ENCODE peak calls at places on chromosome 15, in four cellular contexts. J is right atrium auricular region, S is NAMALWA, N is neural progenitor cell. R is an unnamed sample.
A peak's percentile ranks its signal among the peaks of the same experiment; 100 is the strongest.

GRCh38 chr15:93987068-93987467 is 244.3 kb upstream of the MCTP2 start:
- DNase-seq in J (no peak), S (no peak), N (no peak), R (no peak)

GRCh38 chr15:97790180-97790579 is 170.3 kb upstream of the ARRDC4 start:
- DNase-seq in J (no peak), S (no peak), N (no peak), R (no peak)

GRCh38 chr15:29612701-29613100 is 209.6 kb downstream of the TJP1 start:
- DNase-seq in J (no peak), S (no peak), N (no peak), R (no peak)

GRCh38 chr15:64883097-64883581 is 28.6 kb upstream of the ANKDD1A start:
- DNase-seq in J (no peak), S (no peak), N (no peak), R (no peak)

GRCh38 chr15:63896336-63897115 is 62.8 kb upstream of the HERC1 start:
- DNase-seq in J (no peak), S (no peak), N (no peak), R (no peak)

GRCh38 chr15:31214158-31214863 is 112.3 kb upstream of the KLF13 start:
- DNase-seq in J (no peak), S (peak; percentile 51), N (no peak), R (no peak)

GRCh38 chr15:48400086-48400485 is 68.9 kb downstream of the DUT start:
- DNase-seq in J (no peak), S (no peak), N (no peak), R (no peak)

GRCh38 chr15:83283813-83284562 is 476 bp downstream of the BNC1 start:
- DNase-seq in J (no peak), S (no peak), N (peak; percentile 57), R (no peak)

GRCh38 chr15:63601727-63602185 is 4.6 kb downstream of the FBXL22 start:
- DNase-seq in J (no peak), S (peak; percentile 44), N (no peak), R (no peak)

GRCh38 chr15:77944002-77944867 is 133.3 kb downstream of the TBC1D2B start:
- DNase-seq in J (peak; percentile 89), S (no peak), N (peak; percentile 91), R (peak; percentile 92)

R was measured in retina.